ENCODE peak calls at places on chromosomes 2 and 18, in six cellular contexts. J, F, X, I, S and H are unnamed samples.

GRCh38 chr2:161166538-161167409 is 6.5 kb downstream of the TANK start:
- DNase-seq in I (peak; percentile 50), J (peak; percentile 60), S (peak; percentile 60), X (peak; percentile 68), F (no peak), H (no peak)

GRCh38 chr18:8870528-8870927 is 165.2 kb downstream of the MTCL1 start:
- DNase-seq in F (no peak), X (peak; percentile 79), S (peak; percentile 88), I (no peak), J (no peak), H (no peak)

GRCh38 chr2:59427980-59428379 is 1125.5 kb downstream of the BCL11A start:
- DNase-seq in I (no peak), J (no peak), S (no peak), X (no peak), F (no peak), H (no peak)

GRCh38 chr18:57759650-57760049 is 43.5 kb downstream of the ATP8B1 start:
- DNase-seq in F (no peak), I (no peak), J (no peak), S (no peak), X (peak; percentile 61), H (no peak)

GRCh38 chr18:1094408-1094807 is 189.7 kb downstream of the ADCYAP1 start:
- DNase-seq in X (peak; percentile 37), F (no peak), S (no peak), J (no peak), I (peak; percentile 69), H (no peak)

GRCh38 chr18:26453370-26454030 is 94.9 kb downstream of the KCTD1 start:
- DNase-seq in S (no peak), F (no peak), X (no peak), I (peak; percentile 87), J (no peak), H (no peak)

GRCh38 chr2:120488531-120488930 is 142.6 kb downstream of the INHBB start:
- DNase-seq in F (no peak), X (no peak), J (no peak), S (no peak), I (no peak), H (no peak)

GRCh38 chr18:21598726-21599584 is 1.5 kb downstream of the ESCO1 start:
- DNase-seq in I (peak; percentile 16), J (peak; percentile 36), F (no peak), X (peak; percentile 36), S (no peak), H (no peak)

GRCh38 chr2:41434991-41435390 is 612.8 kb upstream of the PKDCC start:
- DNase-seq in S (no peak), J (no peak), I (no peak), X (no peak), F (no peak), H (no peak)

GRCh38 chr18:68604256-68604655 is 110.7 kb downstream of the TMX3 start:
- DNase-seq in S (no peak), J (no peak), I (no peak), F (no peak), X (no peak), H (no peak)

GRCh38 chr2:133362061-133362476 is 206.2 kb downstream of the NCKAP5 start:
- DNase-seq in J (no peak), S (no peak), X (peak; percentile 66), F (no peak), I (no peak), H (no peak)

GRCh38 chr18:28826062-28826565 is 649.2 kb upstream of the CDH2 start:
- DNase-seq in J (no peak), X (no peak), S (no peak), I (no peak), F (no peak), H (no peak)

GRCh38 chr2:207142461-207142860 is 23.3 kb downstream of the KLF7 start:
- DNase-seq in J (no peak), X (no peak), F (no peak), S (no peak), I (no peak), H (no peak)

GRCh38 chr2:147438897-147439296 is 405.9 kb upstream of the ACVR2A start:
- DNase-seq in J (no peak), S (no peak), F (no peak), X (no peak), I (no peak), H (no peak)

GRCh38 chr2:224584111-224584764 is 925 bp downstream of the CUL3 start:
- DNase-seq in S (no peak), F (peak; percentile 60), I (no peak), X (peak; percentile 45), J (no peak), H (no peak)

GRCh38 chr2:70418514-70418913 is 116.6 kb upstream of the FAM136A start:
- DNase-seq in I (no peak), X (no peak), F (no peak), J (no peak), S (no peak), H (no peak)

GRCh38 chr2:241038374-241039180 is 40.2 kb downstream of the SNED1 start:
- DNase-seq in J (no peak), F (no peak), I (no peak), X (no peak), S (no peak), H (peak; percentile 57)

GRCh38 chr18:55549474-55550104 is 38.4 kb downstream of the TCF4 start:
- DNase-seq in J (no peak), X (no peak), I (no peak), S (no peak), F (no peak), H (no peak)

DNA sequence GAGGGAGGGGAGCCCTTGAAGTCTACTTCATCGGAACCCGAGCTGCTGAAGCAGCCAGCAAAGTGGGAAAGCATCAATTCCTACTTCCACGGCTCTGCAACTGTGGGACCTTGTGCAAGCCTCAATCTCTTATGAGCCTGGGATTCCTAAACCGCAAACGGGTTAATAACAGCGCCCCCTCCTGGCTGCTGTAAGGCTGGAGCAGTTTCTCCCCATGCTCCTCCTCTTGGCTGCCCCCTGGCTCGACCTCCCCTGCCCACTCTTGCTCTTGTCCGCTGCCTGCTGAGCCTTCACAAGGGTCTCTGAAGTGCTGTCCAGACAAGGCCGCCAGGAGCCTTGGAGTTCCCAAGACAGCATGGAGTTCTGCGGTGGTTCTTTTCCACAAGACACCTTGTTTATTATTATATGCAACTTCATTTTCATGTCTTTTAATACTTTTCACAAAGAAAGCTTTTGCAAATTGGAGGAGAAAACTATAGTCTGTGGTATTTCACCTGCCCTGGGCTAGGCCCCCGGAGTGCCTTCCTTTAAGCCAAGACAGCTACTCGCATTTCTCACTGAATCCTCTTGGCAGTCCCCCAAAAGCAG is 157.2 kb downstream of the DDX1 start:
- DNase-seq in J (peak; percentile 55), I (no peak), X (peak; percentile 43), F (no peak), S (no peak), H (no peak)
- TF ChIP-seq CTCF in J (peak; percentile 82), I (peak; percentile 49), X (peak; percentile 35), F (peak; percentile 49), S (peak; percentile 41), H (peak; percentile 23)

DNA sequence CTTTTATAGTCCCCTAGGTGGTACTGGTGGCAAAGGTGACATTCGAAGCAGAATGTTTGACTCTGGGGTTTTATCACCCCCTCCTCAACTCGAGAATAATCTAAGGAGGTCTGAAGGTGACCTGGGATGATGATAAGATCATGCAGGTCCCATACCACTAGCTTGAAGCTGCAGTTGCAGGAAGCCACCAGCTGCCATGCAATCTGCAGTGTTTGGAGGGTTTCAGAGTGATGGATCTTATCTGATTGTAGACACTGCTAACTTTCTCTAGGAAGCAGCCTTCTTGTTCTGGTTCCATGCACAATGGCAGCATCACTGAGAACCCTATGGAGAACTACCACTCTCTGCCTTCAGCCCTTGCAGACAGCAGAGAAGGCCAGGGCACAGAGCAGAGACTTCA is 59.4 kb upstream of the LRPPRC start:
- DNase-seq in F (no peak), J (no peak), I (no peak), S (no peak), X (no peak), H (no peak)
- TF ChIP-seq CTCF in F (no peak), J (no peak), I (no peak), S (no peak), X (no peak), H (no peak)

GRCh38 chr2:215808996-215809395 is 204.4 kb downstream of the MREG start:
- DNase-seq in S (peak; percentile 28), J (no peak), F (no peak), I (no peak), X (peak; percentile 38), H (no peak)
- TF ChIP-seq CTCF in S (peak; percentile 27), J (peak; percentile 49), F (no peak), I (no peak), X (peak; percentile 23), H (no peak)

DNA sequence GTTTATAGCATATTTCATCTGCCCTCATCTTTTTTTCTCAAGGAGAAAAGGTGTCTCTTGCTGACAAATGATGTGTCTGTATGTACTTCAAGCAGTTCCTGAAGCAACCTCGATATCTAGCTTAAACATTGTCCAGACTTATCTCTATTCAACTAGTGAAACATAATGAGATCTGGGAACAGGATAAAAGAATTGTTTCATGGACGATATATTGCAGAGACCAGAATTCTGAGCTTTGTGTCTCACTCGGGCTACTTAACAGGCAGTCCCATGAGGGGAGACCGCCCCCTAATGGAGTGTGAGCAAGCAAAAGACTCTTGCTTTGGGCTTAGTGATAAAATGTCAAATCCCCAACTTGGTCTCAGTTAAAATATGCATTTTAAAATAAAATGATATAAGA is 929.2 kb upstream of the SOX11 start:
- DNase-seq in I (no peak), S (no peak), J (no peak), X (no peak), F (no peak), H (peak; percentile 24)
- TF ChIP-seq CTCF in I (peak; percentile 75), S (no peak), J (no peak), X (no peak), F (no peak), H (no peak)

DNA sequence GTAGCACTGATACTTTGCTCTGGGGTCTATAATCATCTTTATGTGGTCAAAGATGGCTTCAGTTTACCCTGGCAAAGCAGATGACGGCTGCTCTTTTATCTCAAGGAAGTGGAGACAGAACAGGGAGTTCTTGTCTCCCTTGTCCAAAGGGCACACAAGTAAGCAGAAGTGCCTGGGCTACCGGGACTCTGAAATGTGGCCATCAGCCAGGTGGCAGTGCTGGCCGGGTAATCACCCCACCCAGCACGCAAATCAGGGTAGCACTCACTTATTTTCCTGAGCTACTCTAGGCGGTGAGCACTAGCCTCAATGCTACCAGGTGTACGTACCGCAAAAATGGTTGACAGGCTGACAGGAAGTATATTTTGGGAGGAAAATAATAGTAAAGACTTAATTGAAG is 119.7 kb upstream of the ETAA1 start:
- DNase-seq in X (no peak), I (no peak), S (no peak), F (no peak), J (no peak), H (no peak)
- TF ChIP-seq CTCF in X (no peak), I (no peak), S (no peak), F (no peak), J (no peak), H (no peak)

GRCh38 chr18:36572135-36572856 is 256.5 kb downstream of the TPGS2 start:
- DNase-seq in I (no peak), F (no peak), J (peak; percentile 8), S (no peak), X (peak; percentile 60), H (no peak)
- TF ChIP-seq CTCF in I (peak; percentile 68), F (peak; percentile 45), J (peak; percentile 59), S (peak; percentile 64), X (peak; percentile 78), H (no peak)